ENCODE peak calls at places on chromosomes 16 and 17, in nine cellular contexts. C, A, O, M, U, V, T, I and S are unnamed samples.

GRCh38 chr17:43627657-43628650 is 33.8 kb downstream of the MEOX1 start:
- DNase-seq in C (peak; percentile 31), A (no peak), O (no peak), M (no peak), U (no peak), V (no peak), T (no peak), I (peak; percentile 38), S (no peak)

GRCh38 chr17:8186446-8186786 is 3.6 kb downstream of the BORCS6 start:
- DNase-seq in C (no peak), A (no peak), O (no peak), M (no peak), U (no peak), V (no peak), T (no peak), I (no peak), S (peak; percentile 86)

GRCh38 chr17:58529275-58529674 is 14.8 kb upstream of the MTMR4 start:
- DNase-seq in C (no peak), A (no peak), O (no peak), M (no peak), U (no peak), V (no peak), T (no peak), I (no peak), S (no peak)

GRCh38 chr16:2748757-2749455 is 3.5 kb upstream of the SRRM2 start:
- DNase-seq in C (no peak), A (no peak), O (no peak), M (no peak), U (no peak), V (no peak), T (no peak), I (no peak), S (no peak)

GRCh38 chr17:65185060-65185459 is 47.9 kb downstream of the RGS9 start:
- DNase-seq in C (no peak), A (no peak), O (no peak), M (no peak), U (no peak), V (no peak), T (no peak), I (no peak), S (no peak)

GRCh38 chr17:57873261-57874057 is 23.6 kb upstream of the MRPS23 start:
- DNase-seq in C (no peak), A (no peak), O (no peak), M (no peak), U (no peak), V (no peak), T (no peak), I (no peak), S (no peak)

GRCh38 chr17:27407916-27408846 is 48.1 kb upstream of the KSR1 start:
- DNase-seq in C (peak; percentile 51), A (peak; percentile 53), O (peak; percentile 86), M (no peak), U (peak; percentile 58), V (no peak), T (peak; percentile 57), I (no peak), S (peak; percentile 89)

GRCh38 chr17:43367588-43368242 is 31.1 kb upstream of the ARL4D start:
- DNase-seq in C (peak; percentile 97), A (peak; percentile 46), O (peak; percentile 93), M (peak; percentile 97), U (peak; percentile 82), V (no peak), T (no peak), I (no peak), S (peak; percentile 100)

GRCh38 chr16:11869657-11870228 is 18.4 kb upstream of the RSL1D1 start:
- DNase-seq in C (no peak), A (no peak), O (no peak), M (no peak), U (peak; percentile 8), V (no peak), T (no peak), I (no peak), S (no peak)

GRCh38 chr17:40936976-40937375 is 470 bp downstream of the KRT23 start:
- DNase-seq in C (no peak), A (no peak), O (no peak), M (no peak), U (peak; percentile 28), V (no peak), T (no peak), I (no peak), S (no peak)

GRCh38 chr17:18025596-18026407 is 13.2 kb downstream of the ATPAF2 start:
- DNase-seq in C (peak; percentile 59), A (peak; percentile 60), O (peak; percentile 94), M (no peak), U (no peak), V (no peak), T (no peak), I (no peak), S (no peak)

GRCh38 chr17:64771980-64772844 is 110.1 kb upstream of the SMURF2 start:
- DNase-seq in C (no peak), A (no peak), O (no peak), M (no peak), U (no peak), V (no peak), T (no peak), I (no peak), S (no peak)

GRCh38 chr17:41917192-41917591 is 1.6 kb downstream of the ACLY start:
- DNase-seq in C (peak; percentile 59), A (no peak), O (peak; percentile 92), M (no peak), U (peak; percentile 39), V (no peak), T (no peak), I (no peak), S (peak; percentile 32)

GRCh38 chr16:19203374-19203966 is 35.4 kb downstream of the SYT17 start:
- DNase-seq in C (no peak), A (no peak), O (no peak), M (no peak), U (no peak), V (no peak), T (no peak), I (no peak), S (no peak)

GRCh38 chr17:80889897-80890550 is 101.6 kb upstream of the CHMP6 start:
- DNase-seq in C (no peak), A (no peak), O (no peak), M (no peak), U (no peak), V (no peak), T (no peak), I (no peak), S (no peak)

GRCh38 chr17:51224615-51225262 is 35.1 kb downstream of the MBTD1 start:
- DNase-seq in C (no peak), A (no peak), O (no peak), M (no peak), U (no peak), V (no peak), T (no peak), I (no peak), S (no peak)

DNA sequence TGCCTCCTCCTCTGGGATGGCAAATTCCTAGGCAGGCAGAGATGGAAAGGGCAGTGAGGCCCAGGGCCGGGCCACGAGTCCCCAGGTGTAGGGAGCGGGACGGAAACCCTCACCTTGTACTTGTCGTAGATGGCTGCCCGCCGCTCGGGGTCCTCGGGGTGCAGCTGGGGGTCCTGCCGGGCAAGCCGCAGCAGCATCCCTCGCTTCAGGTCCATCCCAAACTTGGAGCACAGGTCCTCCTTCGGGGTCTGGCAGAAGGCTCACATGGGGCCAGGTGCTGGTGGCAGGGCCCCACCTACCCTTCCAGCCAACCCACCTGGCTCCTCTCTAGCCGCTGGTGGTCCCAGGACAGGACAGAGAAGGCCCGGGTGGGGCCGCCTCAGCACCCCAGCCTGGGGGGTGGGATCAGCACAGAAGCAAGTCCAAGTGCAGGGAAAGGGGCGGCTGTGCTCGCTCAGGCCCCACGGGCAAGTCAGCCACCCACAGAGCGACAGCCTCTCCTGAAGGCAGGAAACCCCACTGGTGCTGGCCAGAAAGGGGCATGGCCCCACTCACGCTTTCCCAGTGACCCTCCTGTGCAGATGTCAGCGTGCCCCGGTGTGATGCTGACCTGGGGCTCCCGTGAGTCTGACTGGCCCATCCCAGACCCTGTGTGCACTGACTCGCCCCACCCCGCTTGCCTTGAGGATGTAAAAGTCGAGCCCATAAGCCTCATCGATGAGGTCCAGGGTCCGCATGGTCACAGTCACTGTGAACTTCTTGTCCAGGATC is 1.8 kb downstream of the MRPL28 start:
- DNase-seq in C (no peak), A (no peak), O (no peak), M (no peak), U (no peak), V (no peak), T (no peak), I (no peak), S (no peak)
- H3K4me3 ChIP-seq in C (no peak overlapping the region), A (no peak overlapping the region), O (no peak overlapping the region), M (peak overlapping the region; percentile 33), U (no peak overlapping the region), V (no peak overlapping the region), T (no peak overlapping the region), I (no peak overlapping the region), S (no peak overlapping the region)

DNA sequence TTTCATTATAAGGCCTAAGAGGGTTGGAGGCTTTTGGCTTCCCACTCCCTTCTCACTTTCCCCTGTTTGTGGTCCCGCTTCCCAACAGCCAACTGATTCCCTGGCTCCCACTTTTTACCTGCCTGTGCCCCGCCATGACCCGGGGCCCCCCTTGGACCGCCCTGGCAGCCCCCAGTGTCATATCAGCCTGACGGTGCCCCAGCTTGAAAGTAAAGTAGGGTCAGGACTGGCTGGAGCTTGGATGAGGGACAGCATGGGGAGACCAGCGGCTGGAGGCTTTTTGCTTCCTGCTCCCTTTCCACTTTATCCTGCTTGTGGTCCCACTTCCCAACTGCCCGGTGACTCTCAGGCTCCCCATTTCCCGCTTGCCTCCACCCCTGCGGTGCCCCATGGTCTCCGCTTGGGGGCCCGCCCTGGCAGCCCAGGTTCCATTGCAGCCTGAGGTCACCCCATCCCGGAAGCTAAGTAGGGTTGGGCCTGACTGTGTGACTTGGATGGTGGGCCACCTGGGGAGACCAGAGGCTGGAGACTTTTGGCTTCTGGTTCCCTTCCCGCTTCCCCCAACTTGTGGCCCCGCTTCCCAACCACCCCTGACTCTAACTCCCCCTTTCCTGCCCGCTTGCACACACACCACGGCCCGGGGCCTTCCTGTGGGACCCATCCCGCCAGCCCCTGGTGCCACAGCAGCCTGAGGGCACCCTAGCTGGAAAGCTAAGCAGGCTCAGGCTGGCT is 2274.7 kb downstream of the TP53TG3F start:
- DNase-seq in C (no peak), A (no peak), O (no peak), M (no peak), U (no peak), V (no peak), T (no peak), I (no peak), S (no peak)
- H3K9me3 ChIP-seq in C (peaks cover 12% of the 10 kb centered on the region), A (no peaks in the 10 kb centered on the region), O (no peaks in the 10 kb centered on the region), M (no peaks in the 10 kb centered on the region), U (no peaks in the 10 kb centered on the region), V (peaks cover 10% of the 10 kb centered on the region), T (no peaks in the 10 kb centered on the region), I (no peaks in the 10 kb centered on the region), S (no peaks in the 10 kb centered on the region)

DNA sequence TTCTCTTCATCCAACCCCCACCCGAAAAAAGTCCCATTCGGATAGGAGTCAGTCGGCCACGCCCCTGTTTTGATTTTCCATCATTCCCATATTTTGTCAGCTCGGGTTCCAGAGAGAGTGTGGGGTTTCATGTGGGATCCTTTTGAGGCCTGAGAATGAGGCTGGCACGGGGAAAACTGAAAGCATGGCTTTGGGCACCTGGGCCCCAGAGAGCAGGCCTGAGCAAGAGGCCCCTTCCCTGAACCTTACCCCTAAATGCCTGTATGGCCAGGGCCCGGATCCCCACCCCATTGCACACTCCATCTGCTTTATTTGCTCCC is 4.6 kb upstream of the HOXB4 start:
- DNase-seq in C (no peak), A (no peak), O (no peak), M (no peak), U (no peak), V (no peak), T (no peak), I (no peak), S (no peak)
- H3K4me1 ChIP-seq in C (peaks cover 10% of the 10 kb centered on the region), A (peaks cover 11% of the 10 kb centered on the region), O (peaks cover 27% of the 10 kb centered on the region), M (peaks cover 6% of the 10 kb centered on the region), U (peaks cover 18% of the 10 kb centered on the region), V (peaks cover 26% of the 10 kb centered on the region), T (peaks cover 17% of the 10 kb centered on the region), I (peaks cover 26% of the 10 kb centered on the region), S (peaks cover 25% of the 10 kb centered on the region)

GRCh38 chr16:7990864-7991263 is 599.4 kb downstream of the TMEM114 start:
- DNase-seq in C (no peak), A (peak; percentile 2), O (no peak), M (no peak), U (no peak), V (no peak), T (no peak), I (no peak), S (no peak)
- H3K4me3 ChIP-seq in C (no peak overlapping the region), A (no peak overlapping the region), O (no peak overlapping the region), M (no peak overlapping the region), U (no peak overlapping the region), V (peak overlapping the region; percentile 30), T (no peak overlapping the region), I (peak overlapping the region; percentile 29), S (no peak overlapping the region)